ENCODE peak calls at places on chromosomes 3 and 15, in six cellular contexts. Z is right atrium auricular region; Q is lung; P is heart left ventricle; Y is neuronal stem cell; K is CD8-positive, alpha-beta memory T cell. D is an unnamed sample. For H3K4me1, the result is how much of the 10 kb centered on the place peaks cover.

GRCh38 chr3:48528754-48529153 is 24.8 kb upstream of the SHISA5 start:
- DNase-seq in Z (no peak), Q (no peak), P (no peak), Y (no peak), K (no peak), D (no peak)

GRCh38 chr15:90307661-90308060 is 42.2 kb downstream of the NGRN start:
- DNase-seq in Z (peak), Q (no peak), P (no peak), Y (no peak), K (no peak), D (no peak)

GRCh38 chr3:9942934-9943690 is 9.1 kb downstream of the PRRT3 start:
- DNase-seq in Z (no peak), Q (no peak), P (no peak), Y (no peak), K (no peak), D (no peak)

GRCh38 chr15:66943456-66944095 is 121.8 kb upstream of the SMAD3 start:
- DNase-seq in Z (no peak), Q (no peak), P (no peak), Y (no peak), K (no peak), D (no peak)

GRCh38 chr3:65728138-65728537 is 310.6 kb downstream of the MAGI1 start:
- DNase-seq in Z (no peak), Q (no peak), P (no peak), Y (no peak), K (no peak), D (no peak)

GRCh38 chr15:25710184-25710583 is 152.9 kb downstream of the ATP10A start:
- DNase-seq in Z (no peak), Q (peak), P (peak), Y (peak), K (no peak), D (peak)

GRCh38 chr3:64187065-64187959 is 38.0 kb downstream of the PRICKLE2 start:
- DNase-seq in Z (peak), Q (peak), P (peak), Y (no peak), K (no peak), D (no peak)

GRCh38 chr3:184160456-184160855 is 5.3 kb downstream of the DVL3 start:
- DNase-seq in Z (no peak), Q (no peak), P (no peak), Y (no peak), K (no peak), D (no peak)

GRCh38 chr3:89262561-89262960 is 155.1 kb downstream of the EPHA3 start:
- DNase-seq in Z (no peak), Q (no peak), P (no peak), Y (no peak), K (peak), D (no peak)

GRCh38 chr3:7436542-7436941 is 575.6 kb downstream of the GRM7 start:
- DNase-seq in Z (no peak), Q (no peak), P (no peak), Y (no peak), K (no peak), D (no peak)

GRCh38 chr3:14606663-14607339 is 44.8 kb upstream of the CCDC174 start:
- DNase-seq in Z (no peak), Q (no peak), P (no peak), Y (no peak), K (no peak), D (no peak)

GRCh38 chr15:85059734-85060133 is 78.1 kb downstream of the PDE8A start:
- DNase-seq in Z (no peak), Q (no peak), P (no peak), Y (no peak), K (no peak), D (no peak)

GRCh38 chr3:15630646-15631350 is 29.3 kb downstream of the BTD start:
- DNase-seq in Z (no peak), Q (no peak), P (no peak), Y (no peak), K (no peak), D (no peak)

GRCh38 chr3:126528800-126529541 is 5.0 kb downstream of the CHST13 start:
- DNase-seq in Z (no peak), Q (no peak), P (peak), Y (no peak), K (no peak), D (no peak)

GRCh38 chr3:16849795-16850194 is 35.0 kb upstream of the PLCL2 start:
- DNase-seq in Z (no peak), Q (no peak), P (no peak), Y (no peak), K (no peak), D (no peak)

GRCh38 chr15:59104602-59104911 is 389 bp upstream of the CCNB2 start:
- DNase-seq in Z (no peak), Q (no peak), P (no peak), Y (no peak), K (no peak), D (no peak)

GRCh38 chr15:63348392-63348791 is 33.3 kb downstream of the CA12 start:
- DNase-seq in Z (peak), Q (peak), P (no peak), Y (no peak), K (no peak), D (no peak)

GRCh38 chr3:47985376-47985775 is 30.8 kb downstream of the MAP4 start:
- DNase-seq in Z (no peak), Q (no peak), P (no peak), Y (no peak), K (no peak), D (no peak)

GRCh38 chr3:182235504-182235903 is 523.8 kb downstream of the SOX2 start:
- DNase-seq in Z (no peak), Q (no peak), P (no peak), Y (no peak), K (no peak), D (no peak)

GRCh38 chr3:114498779-114499370 is 205.0 kb downstream of the TIGIT start:
- DNase-seq in Z (no peak), Q (no peak), P (no peak), Y (peak), K (no peak), D (no peak)

GRCh38 chr15:84023636-84024035 is 211.9 kb upstream of the GOLGA6L4 start:
- DNase-seq in Z (no peak), Q (no peak), P (no peak), Y (no peak), K (no peak), D (no peak)

GRCh38 chr3:57999423-58000115 is 8.7 kb upstream of the FLNB start:
- DNase-seq in Z (no peak), Q (no peak), P (no peak), Y (no peak), K (no peak), D (no peak)

GRCh38 chr3:186365202-186365974 is 3.4 kb upstream of the DGKG start:
- DNase-seq in Z (peak), Q (no peak), P (peak), Y (no peak), K (no peak), D (no peak)

GRCh38 chr15:98583758-98584157 is 64.6 kb upstream of the IGF1R start:
- DNase-seq in Z (no peak), Q (no peak), P (no peak), Y (no peak), K (no peak), D (no peak)

GRCh38 chr3:49465269-49466034 is 4.6 kb upstream of the DAG1 start:
- DNase-seq in Z (no peak), Q (no peak), P (peak), Y (no peak), K (no peak), D (no peak)

GRCh38 chr3:183116051-183116614 is 16.8 kb upstream of the MCCC1 start:
- DNase-seq in Z (no peak), Q (peak), P (no peak), Y (peak), K (peak), D (peak)

GRCh38 chr3:151769175-151769574 is 35.4 kb downstream of the AADACL2 start:
- DNase-seq in Z (no peak), Q (no peak), P (no peak), Y (no peak), K (no peak), D (no peak)

GRCh38 chr3:175941352-175941751 is 1082.2 kb downstream of the NAALADL2 start:
- DNase-seq in Z (no peak), Q (no peak), P (no peak), Y (no peak), K (no peak), D (peak)

DNA sequence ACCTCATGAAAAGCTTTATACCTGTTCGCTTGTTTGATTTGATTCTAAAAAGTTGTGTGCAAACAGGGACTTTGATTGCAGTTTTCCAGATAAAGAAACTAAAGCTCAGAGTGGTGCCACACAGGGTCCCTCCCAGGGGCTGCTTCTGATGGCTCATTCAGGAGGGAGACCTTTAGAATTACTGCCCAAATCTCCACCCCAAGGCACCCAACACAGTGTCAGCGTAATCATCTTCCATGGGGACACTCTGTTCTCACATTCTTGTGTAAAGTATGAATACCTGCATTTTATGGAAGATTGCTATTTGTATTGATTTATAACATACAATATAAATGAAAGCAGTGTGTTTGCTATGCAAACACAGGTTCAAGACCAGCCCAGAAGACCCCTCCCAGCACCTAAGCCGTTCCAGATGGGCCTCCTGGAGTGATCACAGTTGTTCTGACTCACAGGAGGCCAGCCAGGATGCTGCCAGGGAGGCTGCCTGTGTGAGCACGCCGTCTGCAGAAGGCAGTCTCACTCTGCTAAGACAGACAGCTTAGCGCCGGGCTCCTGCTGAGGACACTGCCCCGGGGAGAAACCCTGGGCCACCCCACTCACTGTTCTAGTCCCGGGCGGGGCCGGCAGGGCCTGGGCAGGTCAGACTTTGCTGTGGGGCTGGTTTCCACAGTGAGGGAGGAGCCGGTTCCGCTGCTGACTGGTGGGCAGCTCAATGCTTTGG is 185.6 kb downstream of the FAM43A start:
- DNase-seq in Z (no peak), Q (no peak), P (peak), Y (no peak), K (no peak), D (no peak)
- H3K27ac ChIP-seq in Z (peak), Q (peak), P (peak), Y (no peak), K (no peak), D (no peak)

GRCh38 chr15:68204361-68204760 is 771 bp downstream of the CALML4 start:
- DNase-seq in Z (no peak), Q (no peak), P (no peak), Y (no peak), K (no peak), D (no peak)
- H3K4me3 ChIP-seq in Z (no peak), Q (no peak), P (no peak), Y (no peak), K (no peak), D (no peak)

GRCh38 chr15:74786659-74787165 is 4.8 kb downstream of the CSK start:
- DNase-seq in Z (no peak), Q (no peak), P (no peak), Y (no peak), K (no peak), D (no peak)

GRCh38 chr15:74789171-74789627 is 7.3 kb downstream of the CSK start:
- DNase-seq in Z (no peak), Q (no peak), P (no peak), Y (no peak), K (no peak), D (no peak)

GRCh38 chr15:74787251-74788041 is 5.6 kb downstream of the CSK start:
- DNase-seq in Z (peak), Q (peak), P (peak), Y (no peak), K (peak), D (peak)

GRCh38 chr15:74788716-74789151 is 6.9 kb downstream of the CSK start:
- DNase-seq in Z (no peak), Q (no peak), P (no peak), Y (no peak), K (peak), D (peak)

GRCh38 chr15:74788042-74788715 is 6.3 kb downstream of the CSK start:
- DNase-seq in Z (no peak), Q (no peak), P (no peak), Y (no peak), K (no peak), D (no peak)
- H3K4me1 ChIP-seq in Z (under half), Q (half or more), P (half or more), Y (under half), K (half or more), D (half or more)

GRCh38 chr3:172259191-172259590 is 189.1 kb downstream of the GHSR start:
- DNase-seq in Z (no peak), Q (no peak), P (no peak), Y (no peak), K (no peak), D (no peak)

GRCh38 chr3:172261053-172261452 is 187.2 kb downstream of the GHSR start:
- DNase-seq in Z (no peak), Q (no peak), P (no peak), Y (no peak), K (no peak), D (no peak)

GRCh38 chr3:172258616-172259015 is 189.6 kb downstream of the GHSR start:
- DNase-seq in Z (no peak), Q (no peak), P (no peak), Y (no peak), K (no peak), D (no peak)

GRCh38 chr3:172259726-172260248 is 188.5 kb downstream of the GHSR start:
- DNase-seq in Z (no peak), Q (no peak), P (no peak), Y (no peak), K (no peak), D (no peak)

DNA sequence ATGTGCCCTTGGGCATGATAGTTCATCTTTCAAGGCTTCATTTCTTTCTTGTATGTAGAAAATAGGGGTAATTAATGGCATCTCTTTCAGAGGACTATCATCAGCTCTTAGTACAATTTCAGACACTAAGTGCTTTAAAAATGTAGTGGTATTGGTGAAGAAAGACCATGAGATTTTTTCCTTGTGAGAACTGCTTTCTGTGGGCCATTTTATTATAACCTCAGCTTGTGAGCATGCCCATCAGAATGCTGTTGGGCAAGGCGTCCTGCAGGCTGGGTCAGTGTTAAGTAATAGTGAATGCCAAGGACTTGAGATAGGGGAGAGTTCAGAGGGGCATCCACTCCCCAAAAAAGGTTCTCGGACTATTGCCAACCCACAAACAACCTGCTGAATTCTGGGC is 187.9 kb downstream of the GHSR start:
- DNase-seq in Z (no peak), Q (no peak), P (no peak), Y (no peak), K (no peak), D (no peak)
- H3K27ac ChIP-seq in Z (peak), Q (peak), P (peak), Y (no peak), K (no peak), D (no peak)

DNA sequence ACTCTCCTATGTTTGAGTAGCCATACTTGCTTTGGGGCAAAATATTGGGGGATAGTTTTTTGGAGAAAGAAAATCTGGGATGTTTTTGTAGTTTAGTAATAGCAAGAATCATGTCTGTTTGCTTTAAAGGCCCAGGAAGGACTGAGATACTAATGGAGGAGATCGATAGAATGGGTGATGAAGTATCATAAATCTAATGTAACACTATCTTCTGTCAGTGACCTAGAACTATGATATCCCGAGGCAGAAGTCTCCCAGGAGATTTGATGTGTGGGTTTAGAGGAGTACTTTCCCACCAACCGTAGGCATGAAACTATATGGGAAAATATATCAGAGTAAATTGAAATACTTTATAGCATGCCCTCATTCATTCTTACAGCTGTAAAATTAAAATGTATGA is 21.0 kb upstream of the NFKBIZ start:
- DNase-seq in Z (no peak), Q (no peak), P (no peak), Y (no peak), K (no peak), D (no peak)
- H3K4me3 ChIP-seq in Z (peak), Q (no peak), P (no peak), Y (peak), K (peak), D (peak)

GRCh38 chr3:188207941-188208750 is 54.2 kb downstream of the LPP start:
- DNase-seq in Z (peak), Q (no peak), P (no peak), Y (no peak), K (no peak), D (no peak)
- H3K4me1 ChIP-seq in Z (under half), Q (under half), P (half or more), Y (under half), K (under half), D (under half)

DNA sequence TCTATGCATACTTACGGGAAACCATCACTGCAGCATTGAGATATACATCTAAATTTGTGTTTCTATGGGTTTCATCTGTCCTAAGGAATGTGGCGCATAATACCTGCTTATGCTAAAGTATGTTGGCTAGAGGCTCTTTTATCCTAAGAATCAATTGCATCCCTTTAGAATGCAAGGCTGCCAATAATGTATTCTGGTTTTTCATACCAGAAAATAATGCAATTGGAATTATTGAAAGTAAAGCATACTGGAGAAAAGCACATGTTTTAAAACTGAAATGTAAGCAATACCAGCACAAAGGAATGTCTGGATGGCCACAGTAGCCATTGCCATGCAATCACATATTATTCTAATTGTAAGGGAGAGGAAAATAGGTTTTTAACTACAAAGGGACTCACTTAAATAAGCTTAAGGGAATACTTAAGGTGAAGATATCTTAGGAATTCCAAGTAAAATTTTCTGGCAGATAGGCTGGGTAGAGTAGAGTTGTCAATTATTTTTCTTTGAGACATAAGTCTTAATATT is 834.5 kb upstream of the NECTIN3 start:
- DNase-seq in Z (no peak), Q (no peak), P (no peak), Y (no peak), K (no peak), D (no peak)
- H3K27ac ChIP-seq in Z (no peak), Q (no peak), P (no peak), Y (no peak), K (no peak), D (no peak)

DNA sequence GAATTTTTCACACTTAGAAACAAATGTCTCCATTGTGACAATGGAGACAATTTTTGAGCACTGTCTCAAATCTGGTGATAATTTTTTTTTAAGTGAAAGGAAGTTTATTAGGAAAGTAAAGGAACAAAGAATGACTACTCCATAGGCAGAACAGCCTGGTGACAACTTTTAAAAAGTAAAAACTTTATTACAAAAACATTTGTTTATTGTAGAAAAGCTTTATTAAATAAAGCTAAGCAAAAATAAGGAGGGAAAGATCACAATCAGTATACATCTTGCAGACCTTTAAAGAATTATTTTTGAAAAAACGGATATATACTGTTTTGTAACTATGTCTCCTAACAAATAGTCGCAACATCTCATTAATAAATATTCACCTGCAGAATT is 688 bp upstream of the OXSM start:
- DNase-seq in Z (no peak), Q (no peak), P (no peak), Y (no peak), K (no peak), D (no peak)
- H3K4me3 ChIP-seq in Z (peak), Q (no peak), P (peak), Y (peak), K (peak), D (peak)

GRCh38 chr3:171774516-171774915 is 35.8 kb downstream of the PLD1 start:
- DNase-seq in Z (no peak), Q (no peak), P (no peak), Y (no peak), K (no peak), D (no peak)

GRCh38 chr3:171776839-171777607 is 33.3 kb downstream of the PLD1 start:
- DNase-seq in Z (no peak), Q (no peak), P (no peak), Y (no peak), K (no peak), D (no peak)

GRCh38 chr3:171777608-171777995 is 32.7 kb downstream of the PLD1 start:
- DNase-seq in Z (no peak), Q (no peak), P (no peak), Y (no peak), K (no peak), D (no peak)

GRCh38 chr3:171775943-171776342 is 34.3 kb downstream of the PLD1 start:
- DNase-seq in Z (no peak), Q (no peak), P (no peak), Y (no peak), K (no peak), D (no peak)

DNA sequence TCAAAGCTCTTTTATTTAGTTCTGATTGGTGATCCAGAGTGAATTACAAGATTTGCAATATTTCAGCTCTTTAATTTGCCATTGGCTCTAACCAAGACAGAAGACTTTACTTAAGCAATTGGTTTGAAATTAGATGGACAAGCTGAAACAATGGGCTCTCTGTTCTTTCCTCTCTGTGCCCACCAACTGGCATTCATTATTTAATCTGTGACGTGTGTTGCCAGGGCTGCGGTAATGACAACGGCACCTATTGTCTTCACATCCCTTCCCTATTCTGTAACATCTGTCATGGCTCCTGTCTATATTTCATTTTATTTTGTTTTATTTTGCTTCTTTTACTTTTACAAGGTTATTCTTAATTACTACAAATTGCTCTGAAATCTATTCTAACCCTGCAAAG is 33.9 kb downstream of the PLD1 start:
- DNase-seq in Z (no peak), Q (no peak), P (no peak), Y (no peak), K (no peak), D (no peak)
- H3K4me1 ChIP-seq in Z (under half), Q (under half), P (under half), Y (under half), K (under half), D (under half)